ENCODE peak calls at places on chromosome 1, in seven cellular contexts. B is esophagus squamous epithelium, R is adipocyte, Y is skeletal muscle cell, L is left ventricle myocardium inferior, G is transverse colon, U is fibroblast of lung. T is an unnamed sample.

GRCh38 chr1:153649867-153650235 is 8.7 kb upstream of the SNAPIN start:
- DNase-seq in B (no peak), R (no peak), U (no peak), Y (no peak), L (peak), G (no peak), T (no peak)

GRCh38 chr1:154773551-154773950 is 96.5 kb downstream of the KCNN3 start:
- DNase-seq in U (no peak), B (no peak), L (no peak), R (no peak), Y (no peak), G (no peak), T (no peak)

GRCh38 chr1:170711682-170712081 is 47.8 kb downstream of the PRRX1 start:
- DNase-seq in U (peak), L (no peak), Y (no peak), G (no peak), R (peak), B (no peak), T (no peak)

GRCh38 chr1:240705584-240705983 is 93.6 kb upstream of the GREM2 start:
- DNase-seq in R (peak), U (peak), G (no peak), B (no peak), L (no peak), Y (peak), T (no peak)

GRCh38 chr1:29324771-29325351 is 88.5 kb downstream of the PTPRU start:
- DNase-seq in G (peak), U (no peak), B (no peak), Y (no peak), R (no peak), L (no peak), T (no peak)

GRCh38 chr1:29259802-29260441 is 23.6 kb downstream of the PTPRU start:
- DNase-seq in L (peak), G (peak), Y (no peak), R (no peak), B (no peak), U (peak), T (peak)

GRCh38 chr1:34705077-34705476 is 49.8 kb upstream of the GJB5 start:
- DNase-seq in R (no peak), L (no peak), Y (no peak), G (no peak), B (no peak), U (no peak), T (no peak)

GRCh38 chr1:24643362-24644346 is 552 bp downstream of the SRRM1 start:
- DNase-seq in R (peak), G (peak), U (peak), L (no peak), B (no peak), Y (no peak), T (peak)

GRCh38 chr1:17605582-17606344 is 66.3 kb downstream of the ARHGEF10L start:
- DNase-seq in G (no peak), B (no peak), L (peak), U (no peak), R (no peak), Y (no peak), T (no peak)

GRCh38 chr1:202018476-202019234 is 8.3 kb downstream of the ELF3 start:
- DNase-seq in Y (no peak), U (peak), L (no peak), G (peak), R (no peak), B (no peak), T (no peak)

GRCh38 chr1:199956005-199956404 is 71.5 kb upstream of the NR5A2 start:
- DNase-seq in R (no peak), G (peak), L (no peak), U (no peak), Y (no peak), B (no peak), T (no peak)

GRCh38 chr1:107379826-107380225 is 239.0 kb downstream of the NTNG1 start:
- DNase-seq in R (no peak), Y (no peak), B (no peak), U (no peak), G (no peak), L (no peak), T (no peak)

GRCh38 chr1:36359911-36360310 is 25.8 kb downstream of the STK40 start:
- DNase-seq in Y (no peak), L (no peak), R (no peak), B (no peak), G (no peak), U (peak), T (peak)

GRCh38 chr1:63454269-63454668 is 68.8 kb downstream of the ITGB3BP start:
- DNase-seq in L (no peak), G (no peak), Y (no peak), R (peak), U (peak), B (no peak), T (no peak)

GRCh38 chr1:23168079-23168461 is 586 bp downstream of the LUZP1 start:
- DNase-seq in L (peak), Y (no peak), R (no peak), B (no peak), U (no peak), G (peak), T (no peak)

GRCh38 chr1:202235003-202235660 is 41.5 kb downstream of the LGR6 start:
- DNase-seq in G (no peak), B (no peak), Y (no peak), U (no peak), L (no peak), R (no peak), T (no peak)

GRCh38 chr1:44803312-44804095 is 3.3 kb downstream of the PLK3 start:
- DNase-seq in B (no peak), R (no peak), Y (no peak), L (peak), U (no peak), G (no peak), T (no peak)

GRCh38 chr1:116733466-116734108 is 20.6 kb upstream of the CD2 start:
- DNase-seq in L (no peak), B (no peak), U (no peak), G (no peak), R (no peak), Y (no peak), T (no peak)

GRCh38 chr1:109392788-109393580 is 4.7 kb downstream of the SORT1 start:
- DNase-seq in U (peak), R (peak), B (no peak), G (peak), Y (no peak), L (peak), T (no peak)

GRCh38 chr1:173341307-173341706 is 134.2 kb upstream of the TNFSF4 start:
- DNase-seq in R (peak), B (no peak), Y (peak), U (peak), G (no peak), L (no peak), T (no peak)

GRCh38 chr1:13948851-13949490 is 249.0 kb downstream of the PRDM2 start:
- DNase-seq in R (no peak), Y (peak), G (no peak), B (no peak), L (peak), U (no peak), T (no peak)

GRCh38 chr1:68590473-68590872 is 93.6 kb upstream of the DEPDC1 start:
- DNase-seq in U (no peak), Y (no peak), G (no peak), B (no peak), R (no peak), L (no peak), T (no peak)

GRCh38 chr1:158552296-158552695 is 1.9 kb downstream of the OR6Y1 start:
- DNase-seq in L (no peak), R (no peak), G (no peak), B (no peak), U (no peak), Y (no peak), T (no peak)

GRCh38 chr1:240399381-240399780 is 212.6 kb downstream of the GREM2 start:
- DNase-seq in B (no peak), R (peak), G (no peak), U (peak), Y (peak), L (no peak), T (no peak)

GRCh38 chr1:178541829-178542553 is 29.1 kb downstream of the TEX35 start:
- DNase-seq in B (no peak), G (peak), Y (no peak), R (peak), U (peak), L (no peak), T (peak)

GRCh38 chr1:20114021-20114648 is 5.2 kb downstream of the PLA2G2D start:
- DNase-seq in R (no peak), L (no peak), B (no peak), U (no peak), Y (no peak), G (no peak), T (no peak)

GRCh38 chr1:12585536-12585935 is 32.5 kb downstream of the DHRS3 start:
- DNase-seq in U (no peak), G (no peak), R (no peak), L (no peak), B (no peak), Y (no peak), T (no peak)

GRCh38 chr1:67883069-67883468 is 49.8 kb upstream of the GNG12 start:
- DNase-seq in Y (peak), U (peak), G (no peak), R (peak), B (no peak), L (no peak), T (no peak)

GRCh38 chr1:167861664-167862381 is 52.1 kb downstream of the ADCY10 start:
- DNase-seq in L (no peak), U (no peak), Y (no peak), R (no peak), B (no peak), G (no peak), T (no peak)

DNA sequence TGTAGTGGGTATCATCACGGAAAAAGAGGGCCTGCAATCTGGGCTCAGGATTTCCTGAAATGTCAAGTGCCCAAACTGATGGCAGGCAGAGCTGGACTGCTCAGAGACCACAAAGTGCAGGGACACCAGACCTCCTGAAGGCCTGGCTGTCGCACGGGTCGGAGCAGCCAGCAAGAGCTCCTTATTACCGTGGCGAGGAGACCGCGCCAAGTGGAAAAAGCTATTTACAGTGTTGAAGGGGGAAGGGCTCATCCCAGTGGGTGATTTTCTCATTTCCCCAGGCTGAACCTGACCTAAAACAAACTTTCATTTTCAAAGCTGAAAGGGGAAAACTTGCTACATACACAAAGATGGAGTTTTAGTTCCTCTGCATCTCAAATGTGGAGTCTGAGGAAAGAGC is 74.7 kb upstream of the JAK1 start:
- DNase-seq in G (no peak), U (no peak), L (peak), Y (no peak), R (no peak), B (no peak), T (no peak)
- H3K4me3 ChIP-seq in G (no peak), U (no peak), L (no peak), Y (no peak), R (no peak), B (no peak), T (no peak)

GRCh38 chr1:151840421-151840820 is 801 bp upstream of the C2CD4D start:
- DNase-seq in B (no peak), U (no peak), L (no peak), G (no peak), R (no peak), Y (no peak), T (no peak)

GRCh38 chr1:151837841-151838490 is 1.7 kb downstream of the C2CD4D start:
- DNase-seq in G (no peak), L (no peak), B (no peak), U (no peak), Y (no peak), R (peak), T (peak)

GRCh38 chr1:151839457-151840409 is at the start of gene C2CD4D:
- DNase-seq in B (no peak), R (no peak), U (no peak), Y (no peak), L (peak), G (peak), T (peak)

GRCh38 chr1:151837197-151837596 is 2.4 kb downstream of the C2CD4D start:
- DNase-seq in L (no peak), Y (no peak), B (no peak), G (no peak), U (no peak), R (no peak), T (no peak)

GRCh38 chr1:151838491-151839412 is 868 bp downstream of the C2CD4D start:
- DNase-seq in U (no peak), Y (no peak), B (no peak), G (no peak), R (peak), L (no peak), T (no peak)
- H3K4me3 ChIP-seq in U (no peak), Y (peak), B (peak), G (peak), R (peak), L (peak), T (peak)

GRCh38 chr1:209368864-209369598 is 214.5 kb upstream of the CAMK1G start:
- DNase-seq in Y (peak), L (peak), U (peak), R (peak), G (no peak), B (no peak), T (no peak)
- H3K4me3 ChIP-seq in Y (no peak), L (no peak), U (no peak), R (no peak), G (no peak), B (no peak), T (no peak)

GRCh38 chr1:41364444-41365319 is 3.4 kb downstream of the FOXO6 start:
- DNase-seq in U (no peak), L (no peak), G (no peak), R (no peak), Y (no peak), B (no peak), T (no peak)

GRCh38 chr1:41361495-41362356 is 492 bp downstream of the FOXO6 start:
- DNase-seq in B (no peak), L (no peak), R (peak), Y (no peak), U (no peak), G (no peak), T (peak)

GRCh38 chr1:41362357-41362721 is 1.1 kb downstream of the FOXO6 start:
- DNase-seq in B (no peak), L (no peak), Y (no peak), G (no peak), R (no peak), U (no peak), T (peak)

GRCh38 chr1:41363632-41364320 is 2.5 kb downstream of the FOXO6 start:
- DNase-seq in G (no peak), R (no peak), B (no peak), L (no peak), U (no peak), Y (no peak), T (peak)

DNA sequence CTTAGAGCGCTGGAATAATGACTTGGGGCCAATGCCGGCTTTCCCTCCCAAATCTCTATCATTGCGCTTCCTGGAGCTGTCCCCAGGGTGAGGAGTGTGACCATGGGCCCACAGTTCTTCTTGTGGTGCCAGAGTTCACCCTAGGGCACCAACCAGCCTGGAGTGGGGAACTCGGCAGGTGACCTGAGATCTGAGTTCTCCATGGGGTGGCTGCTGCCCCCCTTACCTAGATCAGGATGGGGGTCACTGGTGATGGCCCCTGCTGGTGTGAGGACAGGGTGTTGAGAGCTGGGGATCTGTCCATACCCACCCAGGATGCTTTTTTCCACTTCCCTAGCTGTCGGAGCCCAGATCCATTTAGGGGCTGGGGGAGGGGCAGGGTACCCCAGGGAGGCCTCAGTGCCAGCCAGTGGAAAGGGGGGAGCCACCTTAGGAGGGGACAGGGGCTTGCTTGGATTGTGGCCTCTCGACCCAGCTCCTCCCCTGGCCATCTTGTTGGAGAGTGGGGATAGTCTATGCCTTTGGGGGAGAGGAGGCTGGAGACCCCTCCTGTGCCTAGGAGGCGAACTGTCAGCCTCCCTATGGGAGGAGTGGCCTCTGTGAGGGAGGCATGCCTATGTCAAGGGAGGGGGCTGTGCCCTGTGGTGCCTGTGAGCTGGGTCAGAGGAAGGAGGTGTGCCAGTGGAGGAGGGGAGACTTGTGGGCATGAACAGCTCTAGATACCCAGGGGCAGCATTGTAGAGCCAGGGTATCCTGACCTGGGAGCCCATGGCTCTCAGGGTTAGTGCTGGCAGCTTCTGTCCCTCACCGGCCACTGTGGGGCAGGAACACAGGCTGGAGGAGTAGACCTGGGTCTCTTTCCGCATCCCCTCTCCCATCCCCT is 1.8 kb downstream of the FOXO6 start:
- DNase-seq in L (no peak), U (no peak), R (no peak), B (no peak), Y (no peak), G (no peak), T (no peak)
- H3K4me3 ChIP-seq in L (peak), U (no peak), R (no peak), B (no peak), Y (peak), G (no peak), T (no peak)

GRCh38 chr1:6801199-6801598 is 15.9 kb downstream of the CAMTA1 start:
- DNase-seq in R (no peak), U (no peak), L (no peak), B (no peak), G (no peak), Y (no peak), T (no peak)

GRCh38 chr1:6802893-6803292 is 17.6 kb downstream of the CAMTA1 start:
- DNase-seq in Y (no peak), G (no peak), B (no peak), U (no peak), L (no peak), R (no peak), T (no peak)

GRCh38 chr1:6803357-6803756 is 18.1 kb downstream of the CAMTA1 start:
- DNase-seq in U (peak), B (no peak), Y (no peak), L (no peak), R (no peak), G (no peak), T (no peak)

GRCh38 chr1:6801998-6802397 is 16.7 kb downstream of the CAMTA1 start:
- DNase-seq in L (no peak), G (no peak), R (peak), U (peak), Y (peak), B (no peak), T (no peak)

GRCh38 chr1:6802454-6802853 is 17.2 kb downstream of the CAMTA1 start:
- DNase-seq in G (no peak), B (no peak), R (no peak), L (no peak), U (no peak), Y (no peak), T (no peak)
- H3K4me3 ChIP-seq in G (no peak), B (no peak), R (no peak), L (no peak), U (no peak), Y (no peak), T (no peak)

DNA sequence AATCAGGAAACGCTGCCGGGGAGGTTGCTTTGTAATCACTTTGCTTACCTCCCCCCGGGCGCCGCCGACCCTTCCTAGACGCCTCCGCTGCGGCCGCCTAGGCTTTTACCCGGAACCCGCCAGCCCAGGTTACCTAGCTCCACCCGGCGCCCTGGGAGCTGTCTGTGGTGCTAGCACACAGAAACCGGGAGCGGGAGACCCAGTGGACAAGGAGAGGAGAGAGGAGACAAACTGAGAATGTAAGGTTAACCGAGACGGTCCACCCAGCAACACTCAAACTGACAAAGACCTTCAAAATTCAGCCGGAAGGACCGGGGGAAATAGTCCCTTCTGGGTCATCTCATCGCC is 9.8 kb downstream of the BARHL2 start:
- DNase-seq in B (no peak), L (no peak), Y (no peak), R (peak), U (peak), G (peak), T (no peak)
- H3K4me3 ChIP-seq in B (peak), L (peak), Y (no peak), R (peak), U (no peak), G (peak), T (no peak)

DNA sequence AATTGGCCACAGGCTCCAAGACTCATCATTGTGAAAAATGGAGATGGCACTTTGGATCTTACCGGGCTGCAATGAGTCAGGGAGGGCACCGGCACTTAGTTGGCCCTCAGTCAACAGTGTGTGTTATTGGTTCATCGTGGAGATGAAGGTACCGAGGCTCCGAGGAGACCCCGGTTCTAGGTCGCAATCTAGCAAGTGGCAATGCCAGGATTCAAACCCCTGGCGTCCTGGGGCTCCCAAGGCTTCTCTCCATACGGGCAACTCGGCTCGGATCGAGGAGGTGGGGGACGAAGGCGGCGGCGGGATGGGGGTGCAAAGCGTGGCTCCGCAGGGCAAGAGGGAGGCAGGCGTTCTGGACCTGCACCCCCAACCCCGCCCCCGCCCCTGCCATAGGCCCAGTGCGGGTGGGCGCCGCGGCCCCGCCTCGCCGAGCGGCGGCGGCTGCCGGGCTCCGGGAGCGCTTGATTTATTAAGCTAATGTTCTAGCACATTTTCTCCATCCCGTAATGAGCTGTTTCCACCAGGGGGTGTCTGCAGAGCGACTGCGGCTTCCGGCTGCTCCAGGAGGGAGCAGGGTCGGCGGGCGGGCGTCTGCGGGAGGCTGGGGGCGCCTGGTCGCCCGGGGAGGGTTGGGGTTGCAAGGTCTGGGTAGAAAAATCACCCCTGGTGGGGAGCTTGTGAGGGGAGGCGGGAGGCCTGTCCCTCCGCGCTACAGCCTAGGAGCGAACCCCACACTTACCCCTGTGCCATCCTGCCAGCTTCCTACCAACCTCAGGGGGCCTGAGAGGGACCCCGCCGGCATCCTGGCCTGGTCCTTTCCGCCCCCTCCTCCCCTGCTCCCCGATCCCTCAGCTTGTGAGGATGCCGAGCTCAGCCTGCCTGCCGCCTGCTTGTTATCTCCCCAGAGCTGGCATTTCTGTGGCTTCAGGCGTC is 48.7 kb upstream of the ACOT11 start:
- DNase-seq in R (peak), L (no peak), G (peak), U (peak), Y (no peak), B (no peak), T (peak)
- H3K4me3 ChIP-seq in R (peak), L (peak), G (peak), U (peak), Y (peak), B (peak), T (peak)

GRCh38 chr1:208686592-208686991 is 442.4 kb upstream of the PLXNA2 start:
- DNase-seq in G (no peak), R (no peak), B (no peak), U (no peak), Y (no peak), L (no peak), T (no peak)

GRCh38 chr1:208688656-208689315 is 444.6 kb upstream of the PLXNA2 start:
- DNase-seq in G (no peak), L (no peak), R (no peak), B (no peak), U (no peak), Y (no peak), T (no peak)

GRCh38 chr1:208691012-208691411 is 446.8 kb upstream of the PLXNA2 start:
- DNase-seq in G (no peak), B (no peak), U (no peak), R (no peak), Y (no peak), L (no peak), T (no peak)
- H3K4me3 ChIP-seq in G (no peak), B (no peak), U (no peak), R (no peak), Y (no peak), L (no peak), T (no peak)

T was measured in naive thymus-derived CD4-positive, alpha-beta T cell.